ENCODE peak calls at places on chromosomes 1 and 21, in four cellular contexts. F is IMR-90, Z is RWPE2, B is breast epithelium. P is an unnamed sample.

GRCh38 chr1:165259706-165260105 is 96.8 kb downstream of the LMX1A start:
- DNase-seq in B (no peak), Z (no peak), F (no peak), P (no peak)

GRCh38 chr1:33569331-33569730 is 96.9 kb downstream of the ZSCAN20 start:
- DNase-seq in Z (no peak), B (no peak), F (no peak), P (no peak)

GRCh38 chr1:216044538-216044937 is 378.7 kb downstream of the USH2A start:
- DNase-seq in B (no peak), Z (no peak), F (peak), P (no peak)

GRCh38 chr1:12458571-12458970 is 159.4 kb downstream of the DHRS3 start:
- DNase-seq in Z (no peak), B (no peak), F (no peak), P (no peak)

GRCh38 chr1:222654849-222655248 is 37.0 kb downstream of the MIA3 start:
- DNase-seq in Z (no peak), F (no peak), B (no peak), P (no peak)

GRCh38 chr1:225941220-225941948 is at the start of gene LEFTY2:
- DNase-seq in Z (no peak), B (no peak), F (no peak), P (no peak)

GRCh38 chr1:29122662-29122986 is 1.1 kb downstream of the TMEM200B start:
- DNase-seq in Z (no peak), B (no peak), F (peak), P (no peak)

GRCh38 chr1:56670350-56670749 is 25.2 kb downstream of the PRKAA2 start:
- DNase-seq in Z (no peak), B (no peak), F (no peak), P (no peak)

GRCh38 chr1:119919241-119919640 is 22.9 kb upstream of the ADAM30 start:
- DNase-seq in F (no peak), B (no peak), Z (no peak), P (no peak)

GRCh38 chr1:182707116-182707515 is 22.7 kb upstream of the RGS8 start:
- DNase-seq in Z (no peak), B (no peak), F (no peak), P (no peak)

GRCh38 chr21:39662411-39662953 is 49.7 kb downstream of the B3GALT5 start:
- DNase-seq in F (no peak), B (no peak), Z (no peak), P (no peak)

GRCh38 chr21:41009398-41010177 is 158.4 kb upstream of the BACE2 start:
- DNase-seq in F (no peak), B (no peak), Z (no peak), P (no peak)

GRCh38 chr21:40269239-40269638 is 402.0 kb downstream of the PCP4 start:
- DNase-seq in B (no peak), F (no peak), Z (no peak), P (no peak)

GRCh38 chr21:45556645-45557601 is 14.7 kb upstream of the SLC19A1 start:
- DNase-seq in B (no peak), F (no peak), Z (peak), P (no peak)

GRCh38 chr1:56188855-56189254 is 390.5 kb downstream of the PLPP3 start:
- DNase-seq in F (no peak), Z (no peak), B (no peak), P (no peak)

GRCh38 chr1:105000793-105001192 is 1251.1 kb downstream of the AMY1C start:
- DNase-seq in B (no peak), F (no peak), Z (no peak), P (no peak)

GRCh38 chr1:46543761-46544560 is 7.5 kb downstream of the KNCN start:
- DNase-seq in B (no peak), Z (no peak), F (no peak), P (no peak)

GRCh38 chr21:42019101-42019605 is 9.0 kb upstream of the ZBTB21 start:
- DNase-seq in Z (no peak), F (no peak), B (no peak), P (no peak)

GRCh38 chr1:228546541-228547463 is 59.6 kb downstream of the RNF187 start:
- DNase-seq in F (no peak), Z (no peak), B (peak), P (no peak)

GRCh38 chr1:85109475-85109874 is 61.2 kb upstream of the MCOLN3 start:
- DNase-seq in Z (no peak), B (peak), F (peak), P (no peak)

GRCh38 chr1:217660353-217661062 is 29.4 kb downstream of the SPATA17 start:
- DNase-seq in B (no peak), F (peak), Z (no peak), P (no peak)
- TF ChIP-seq CTCF in B (peak), F (peak), Z (peak), P (no peak)

GRCh38 chr1:8411803-8412182 is 93.9 kb downstream of the SLC45A1 start:
- DNase-seq in Z (no peak), F (no peak), B (no peak), P (no peak)

GRCh38 chr1:8409666-8410065 is 91.8 kb downstream of the SLC45A1 start:
- DNase-seq in B (no peak), F (no peak), Z (no peak), P (no peak)

GRCh38 chr1:8410791-8411190 is 92.9 kb downstream of the SLC45A1 start:
- DNase-seq in B (no peak), F (peak), Z (no peak), P (no peak)

GRCh38 chr1:8409107-8409506 is 91.2 kb downstream of the SLC45A1 start:
- DNase-seq in Z (no peak), F (peak), B (no peak), P (no peak)

GRCh38 chr1:8412183-8412831 is 94.4 kb downstream of the SLC45A1 start:
- DNase-seq in B (no peak), Z (no peak), F (peak), P (no peak)
- TF ChIP-seq CTCF in B (peak), Z (no peak), F (peak), P (no peak)

DNA sequence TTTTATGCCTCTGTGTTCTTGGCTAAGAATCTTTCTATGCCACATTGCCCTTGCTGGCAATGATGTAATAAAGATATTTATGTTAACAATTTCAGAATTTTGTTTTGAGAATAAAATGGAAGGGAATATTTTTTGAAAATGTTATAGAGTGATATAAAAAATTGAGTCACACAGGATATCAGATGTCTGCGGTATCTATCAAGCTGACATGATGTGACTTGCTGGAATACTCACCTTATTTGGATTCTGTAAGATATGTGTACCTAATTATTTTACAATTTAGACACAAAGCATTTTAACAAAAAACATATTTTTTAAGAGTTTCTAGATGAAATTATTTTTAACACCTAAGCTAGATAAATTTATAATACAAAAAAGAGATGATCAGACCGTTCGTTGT is 660.0 kb upstream of the B3GALT2 start:
- DNase-seq in Z (no peak), F (no peak), B (no peak), P (no peak)
- TF ChIP-seq CTCF in Z (no peak), F (no peak), B (no peak), P (no peak)

GRCh38 chr1:170460379-170460778 is 71.6 kb upstream of the GORAB start:
- DNase-seq in Z (no peak), B (no peak), F (no peak), P (no peak)
- TF ChIP-seq CTCF in Z (no peak), B (no peak), F (no peak), P (no peak)

GRCh38 chr1:152005360-152005912 is 11.8 kb upstream of the S100A10 start:
- DNase-seq in B (no peak), F (no peak), Z (no peak), P (no peak)

GRCh38 chr1:152003846-152004442 is 10.3 kb upstream of the S100A10 start:
- DNase-seq in Z (no peak), F (no peak), B (no peak), P (no peak)

GRCh38 chr1:152001631-152002584 is 8.2 kb upstream of the S100A10 start:
- DNase-seq in F (peak), B (peak), Z (peak), P (peak)

GRCh38 chr1:152000989-152001630 is 7.5 kb upstream of the S100A10 start:
- DNase-seq in F (no peak), Z (no peak), B (peak), P (no peak)

DNA sequence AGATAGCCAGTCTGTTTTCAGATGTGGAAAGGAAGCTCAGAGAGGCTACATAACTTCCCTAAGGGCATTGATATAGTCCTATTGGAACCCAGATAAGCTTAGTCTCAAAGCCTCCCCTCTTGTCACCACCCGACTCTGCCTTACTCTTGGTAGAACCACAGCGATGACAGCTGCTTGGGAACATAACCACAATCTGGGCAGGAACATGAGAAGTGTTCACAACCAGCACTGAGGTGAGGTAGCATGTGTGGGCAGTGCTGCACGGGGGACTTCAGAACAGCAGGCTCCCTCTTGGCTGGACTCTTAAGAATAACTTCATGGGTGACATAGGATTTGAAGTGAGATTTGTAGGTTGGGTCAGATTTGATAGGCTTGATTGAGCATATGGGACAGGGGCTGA is 9.3 kb upstream of the S100A10 start:
- DNase-seq in F (no peak), Z (no peak), B (no peak), P (no peak)
- TF ChIP-seq CTCF in F (no peak), Z (no peak), B (no peak), P (no peak)

P was measured in omental fat pad.